ENCODE peak calls at places on chromosome 13, in nine cellular contexts. Q is uterus, B is testis, H is GM12891, U is IMR-90, M is spleen, Z is heart left ventricle, J is adrenal gland, N is body of pancreas. P is an unnamed sample.

GRCh38 chr13:59982631-59983382 is 180.9 kb downstream of the DIAPH3 start:
- DNase-seq in N (no peak), M (no peak), Z (no peak), U (peak), Q (no peak), H (no peak), J (no peak), B (no peak), P (no peak)

GRCh38 chr13:91398413-91399188 is at the start of gene GPC5:
- DNase-seq in H (peak), Z (peak), U (peak), N (peak), B (peak), M (peak), Q (peak), J (peak), P (peak)

GRCh38 chr13:84417426-84417825 is 535.2 kb upstream of the SLITRK1 start:
- DNase-seq in H (no peak), Z (no peak), J (no peak), U (no peak), N (no peak), M (no peak), Q (no peak), B (no peak), P (no peak)

GRCh38 chr13:70388935-70389334 is 280.7 kb upstream of the KLHL1 start:
- DNase-seq in M (no peak), B (no peak), H (no peak), Z (no peak), J (no peak), U (no peak), N (no peak), Q (no peak), P (no peak)

GRCh38 chr13:97067342-97067895 is 73.1 kb upstream of the OXGR1 start:
- DNase-seq in M (no peak), H (no peak), B (no peak), J (no peak), Q (no peak), Z (no peak), U (no peak), N (no peak), P (no peak)

GRCh38 chr13:64723735-64724134 is 2506.4 kb downstream of the PCDH9 start:
- DNase-seq in B (no peak), Z (no peak), Q (no peak), J (no peak), U (peak), H (no peak), N (no peak), M (no peak), P (peak)

GRCh38 chr13:45368571-45368970 is 27.6 kb upstream of the TPT1 start:
- DNase-seq in N (no peak), U (peak), Z (no peak), J (no peak), M (no peak), B (no peak), Q (no peak), H (no peak), P (no peak)

GRCh38 chr13:59666504-59666903 is 497.2 kb downstream of the DIAPH3 start:
- DNase-seq in B (no peak), Q (no peak), N (no peak), Z (no peak), J (no peak), U (peak), H (no peak), M (no peak), P (no peak)

GRCh38 chr13:19927117-19927734 is 31.3 kb upstream of the ZMYM2 start:
- DNase-seq in J (no peak), B (no peak), H (no peak), Z (no peak), U (peak), M (no peak), N (no peak), Q (no peak), P (peak)

GRCh38 chr13:100269837-100270236 is 180.9 kb downstream of the PCCA start:
- DNase-seq in N (peak), B (peak), H (no peak), Q (peak), Z (peak), M (no peak), U (peak), J (peak), P (no peak)

GRCh38 chr13:112708560-112709240 is 18.9 kb downstream of the ATP11A start:
- DNase-seq in U (no peak), N (no peak), H (no peak), J (no peak), Q (peak), M (peak), Z (no peak), B (no peak), P (no peak)

GRCh38 chr13:113597386-113598080 is 13.0 kb downstream of the TFDP1 start:
- DNase-seq in U (no peak), N (peak), B (no peak), H (no peak), Q (no peak), M (peak), Z (no peak), J (no peak), P (no peak)

GRCh38 chr13:112204881-112205327 is 138.0 kb downstream of the SOX1 start:
- DNase-seq in M (no peak), U (no peak), Q (no peak), N (peak), Z (peak), B (no peak), H (no peak), J (no peak), P (no peak)

GRCh38 chr13:95124959-95125358 is 176.3 kb downstream of the ABCC4 start:
- DNase-seq in N (no peak), H (no peak), J (no peak), Q (no peak), Z (no peak), U (no peak), M (no peak), B (no peak), P (no peak)

DNA sequence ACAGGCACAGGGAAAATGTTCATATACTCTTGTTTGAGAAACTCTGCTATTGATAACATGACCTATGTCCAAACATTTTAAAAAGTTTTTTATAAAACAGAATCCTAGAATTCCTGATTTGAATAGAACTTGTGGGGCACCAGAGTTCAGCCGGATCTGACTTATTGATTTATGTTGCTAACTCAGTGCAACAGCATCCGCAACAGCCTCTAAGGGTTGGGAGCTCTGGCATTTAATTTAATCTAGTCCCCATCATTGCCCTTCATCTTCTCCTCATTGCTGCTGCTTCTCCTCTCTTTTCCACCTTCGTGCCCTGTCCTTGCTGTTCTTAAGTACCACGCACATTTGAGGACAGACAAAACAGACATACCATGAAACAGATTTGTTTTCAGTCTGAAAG is 214.5 kb downstream of the FGF14 start:
- DNase-seq in U (no peak), N (no peak), M (no peak), Z (no peak), Q (no peak), H (no peak), J (no peak), B (no peak), P (no peak)
- TF ChIP-seq POLR2A in U (no peak), N (no peak), M (no peak), Z (no peak), Q (no peak), H (no peak), J (no peak), B (no peak), P (no peak)

GRCh38 chr13:51501096-51501495 is 48.3 kb upstream of the INTS6 start:
- DNase-seq in B (no peak), Q (no peak), N (no peak), H (no peak), Z (no peak), U (peak), M (no peak), J (no peak), P (no peak)

GRCh38 chr13:51500687-51501086 is 47.9 kb upstream of the INTS6 start:
- DNase-seq in U (no peak), M (no peak), Z (no peak), H (no peak), J (no peak), Q (no peak), B (no peak), N (no peak), P (no peak)

GRCh38 chr13:51499841-51500240 is 47.0 kb upstream of the INTS6 start:
- DNase-seq in Z (no peak), H (no peak), Q (no peak), U (no peak), N (no peak), J (no peak), B (no peak), M (no peak), P (no peak)

GRCh38 chr13:51502206-51502651 is 49.4 kb upstream of the INTS6 start:
- DNase-seq in Q (no peak), B (no peak), H (peak), J (no peak), Z (no peak), U (peak), M (no peak), N (no peak), P (no peak)

GRCh38 chr13:51501592-51502205 is 48.9 kb upstream of the INTS6 start:
- DNase-seq in Z (no peak), J (no peak), H (no peak), M (no peak), Q (no peak), B (peak), N (no peak), U (peak), P (no peak)
- TF ChIP-seq POLR2A in Z (no peak), J (no peak), H (no peak), M (no peak), Q (no peak), B (no peak), N (no peak), U (no peak), P (no peak)

GRCh38 chr13:36293497-36293896 is 4.1 kb downstream of the CCDC169 start:
- DNase-seq in H (no peak), J (no peak), U (no peak), Q (no peak), M (no peak), B (no peak), Z (no peak), N (no peak), P (no peak)

GRCh38 chr13:36298535-36299068 is 988 bp upstream of the CCDC169 start:
- DNase-seq in H (no peak), B (peak), U (no peak), Z (no peak), J (no peak), Q (no peak), N (no peak), M (no peak), P (no peak)

GRCh38 chr13:36294061-36294460 is 3.6 kb downstream of the CCDC169 start:
- DNase-seq in M (no peak), Q (no peak), Z (no peak), H (no peak), B (no peak), U (no peak), N (no peak), J (no peak), P (no peak)

GRCh38 chr13:36297259-36297599 is 385 bp downstream of the CCDC169 start:
- DNase-seq in B (no peak), Z (no peak), J (no peak), U (peak), M (no peak), Q (no peak), H (no peak), N (no peak), P (no peak)

DNA sequence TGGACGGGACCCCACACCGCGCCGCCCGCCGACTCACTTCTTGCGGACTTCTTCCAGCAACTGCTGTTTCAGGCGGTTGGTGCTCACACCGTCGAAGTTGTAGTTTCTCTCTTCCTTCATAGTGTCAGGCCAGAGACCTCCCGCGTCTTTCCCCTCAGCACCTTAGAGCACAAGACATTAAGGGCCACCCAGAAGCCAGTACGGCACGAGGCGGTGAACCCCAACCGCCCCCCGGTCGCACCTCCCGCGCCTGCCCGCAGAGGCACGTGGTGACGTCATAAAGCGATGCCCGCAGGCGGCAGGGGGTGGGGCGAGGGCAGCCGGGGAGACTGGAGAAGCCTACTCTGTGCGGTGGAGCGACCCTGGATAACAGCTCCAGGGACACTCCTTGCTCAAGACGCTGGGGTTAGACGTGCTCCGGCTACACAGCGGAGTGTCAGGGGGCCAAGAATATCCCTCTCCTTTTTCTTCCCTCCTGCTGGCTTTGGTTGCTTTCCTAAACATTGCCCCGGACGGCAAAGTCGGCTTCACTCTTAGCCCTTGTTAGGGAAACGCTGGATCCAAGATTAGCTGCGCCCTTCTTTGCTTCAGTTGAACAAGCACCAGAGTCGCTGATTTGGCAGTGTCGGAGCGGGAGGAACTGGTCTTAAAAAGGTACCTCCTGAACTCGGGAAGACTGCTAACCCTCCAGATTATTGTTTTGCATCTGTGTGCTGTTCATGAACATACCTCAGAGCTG is at the start of gene CCDC169:
- DNase-seq in H (no peak), Q (peak), J (peak), M (peak), B (peak), U (peak), N (peak), Z (peak), P (no peak)
- TF ChIP-seq POLR2A in H (no peak), Q (peak), J (peak), M (no peak), B (peak), U (no peak), N (no peak), Z (no peak), P (no peak)

DNA sequence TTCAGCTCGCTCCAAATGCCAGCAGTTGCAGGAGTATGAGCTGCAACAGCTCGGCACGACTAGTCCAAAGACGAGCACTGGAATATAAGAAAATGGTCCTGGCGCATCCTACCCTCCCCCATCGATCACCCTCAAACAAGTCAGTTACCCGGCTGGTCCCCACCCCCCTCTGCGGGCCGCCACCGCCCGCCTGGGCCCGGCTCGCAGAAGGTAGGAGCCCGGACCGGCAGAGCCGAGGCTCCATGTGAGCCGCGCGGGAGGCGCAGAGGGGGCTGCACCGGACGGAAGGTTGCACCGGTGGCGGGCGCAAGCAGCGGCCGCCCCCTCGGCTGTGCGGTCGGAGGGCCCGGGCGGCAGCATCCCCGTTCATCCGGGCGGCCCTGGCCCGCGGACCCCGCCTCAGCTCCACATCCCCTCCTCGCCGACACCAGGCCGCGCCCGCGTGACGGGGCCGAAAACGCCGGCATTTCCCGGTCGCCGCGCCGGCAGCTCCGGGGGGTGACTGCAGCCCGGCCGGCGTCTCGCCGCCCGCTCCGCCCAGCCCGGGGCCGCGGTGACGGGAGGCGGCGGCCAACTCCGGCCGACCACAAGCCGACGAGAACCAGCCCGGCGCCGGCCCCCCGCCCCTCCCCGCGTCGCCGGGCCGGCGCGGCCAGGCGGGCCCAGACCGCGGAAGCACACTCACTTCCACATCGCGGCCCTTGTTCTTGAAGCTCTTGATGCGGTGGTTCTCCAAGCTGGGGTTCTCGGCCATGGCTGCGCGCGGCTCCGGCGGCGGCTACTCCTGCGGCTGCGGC is 531 bp downstream of the KPNA3 start:
- DNase-seq in Z (peak), Q (peak), U (peak), N (peak), M (peak), J (peak), B (peak), H (peak), P (no peak)
- TF ChIP-seq POLR2A in Z (no peak), Q (no peak), U (peak), N (no peak), M (no peak), J (no peak), B (no peak), H (peak), P (no peak)

GRCh38 chr13:27276188-27276587 is 5.6 kb downstream of the RASL11A start:
- DNase-seq in H (no peak), N (no peak), J (no peak), M (no peak), B (no peak), U (peak), Z (no peak), Q (no peak), P (no peak)
- TF ChIP-seq POLR2A in H (no peak), N (no peak), J (no peak), M (no peak), B (no peak), U (no peak), Z (no peak), Q (no peak), P (no peak)

GRCh38 chr13:52454825-52455676 is at the start of gene CKAP2:
- DNase-seq in B (peak), N (peak), U (peak), M (peak), H (peak), J (peak), Z (peak), Q (peak), P (peak)
- TF ChIP-seq POLR2A in B (peak), N (peak), U (peak), M (no peak), H (peak), J (peak), Z (peak), Q (peak), P (peak)

GRCh38 chr13:33276581-33276980 is 9.0 kb downstream of the STARD13 start:
- DNase-seq in Z (no peak), B (no peak), U (no peak), M (no peak), N (no peak), Q (no peak), J (no peak), H (no peak), P (no peak)
- TF ChIP-seq POLR2A in Z (no peak), B (no peak), U (no peak), M (no peak), N (no peak), Q (no peak), J (no peak), H (no peak), P (no peak)

GRCh38 chr13:48975101-48975925 is at the start of gene FNDC3A:
- DNase-seq in H (peak), J (peak), B (peak), U (peak), N (peak), M (peak), Q (peak), Z (peak), P (peak)
- TF ChIP-seq POLR2A in H (no peak), J (no peak), B (no peak), U (no peak), N (peak), M (no peak), Q (peak), Z (peak), P (no peak)

P was measured in HCT116.